ENCODE peak calls at places on chromosomes 4 and X, in nine cellular contexts. One of them, this sample, is unnamed.

GRCh38 chrX:112734250-112734649 is 54.5 kb upstream of the LHFPL1 start:
- DNase-seq in colonic mucosa: no peak
- DNase-seq in uterus: no peak
- DNase-seq in WERI-Rb-1: no peak
- DNase-seq in upper lobe of left lung: no peak
- DNase-seq in lung: no peak
- DNase-seq in H1: no peak
- DNase-seq in sigmoid colon: no peak
- DNase-seq in Peyer's patch: no peak
- DNase-seq in this sample: no peak

GRCh38 chrX:116873678-116874077 is 410.9 kb upstream of the CT83 start:
- DNase-seq in colonic mucosa: no peak
- DNase-seq in uterus: no peak
- DNase-seq in WERI-Rb-1: no peak
- DNase-seq in upper lobe of left lung: no peak
- DNase-seq in lung: no peak
- DNase-seq in H1: no peak
- DNase-seq in sigmoid colon: no peak
- DNase-seq in Peyer's patch: no peak
- DNase-seq in this sample: peak; percentile 37

GRCh38 chr4:88219099-88219498 is 60.7 kb upstream of the ABCG2 start:
- DNase-seq in colonic mucosa: no peak
- DNase-seq in uterus: no peak
- DNase-seq in WERI-Rb-1: no peak
- DNase-seq in upper lobe of left lung: no peak
- DNase-seq in lung: no peak
- DNase-seq in H1: no peak
- DNase-seq in sigmoid colon: no peak
- DNase-seq in Peyer's patch: no peak
- DNase-seq in this sample: no peak

GRCh38 chrX:8404443-8404842 is 60.2 kb upstream of the VCX3B start:
- DNase-seq in colonic mucosa: no peak
- DNase-seq in uterus: no peak
- DNase-seq in WERI-Rb-1: peak; percentile 18
- DNase-seq in upper lobe of left lung: no peak
- DNase-seq in lung: peak; percentile 36
- DNase-seq in H1: no peak
- DNase-seq in sigmoid colon: no peak
- DNase-seq in Peyer's patch: no peak
- DNase-seq in this sample: peak; percentile 6

GRCh38 chrX:106619797-106620196 is 8.0 kb downstream of the RADX start:
- DNase-seq in colonic mucosa: no peak
- DNase-seq in uterus: no peak
- DNase-seq in WERI-Rb-1: no peak
- DNase-seq in upper lobe of left lung: no peak
- DNase-seq in lung: no peak
- DNase-seq in H1: no peak
- DNase-seq in sigmoid colon: no peak
- DNase-seq in Peyer's patch: no peak
- DNase-seq in this sample: no peak

GRCh38 chr4:138204507-138204906 is 37.6 kb downstream of the SLC7A11 start:
- DNase-seq in colonic mucosa: no peak
- DNase-seq in uterus: no peak
- DNase-seq in WERI-Rb-1: no peak
- DNase-seq in upper lobe of left lung: no peak
- DNase-seq in lung: no peak
- DNase-seq in H1: no peak
- DNase-seq in sigmoid colon: no peak
- DNase-seq in Peyer's patch: no peak
- DNase-seq in this sample: no peak

GRCh38 chr4:24856586-24856985 is 56.3 kb downstream of the CCDC149 start:
- DNase-seq in colonic mucosa: no peak
- DNase-seq in uterus: no peak
- DNase-seq in WERI-Rb-1: peak; percentile 89
- DNase-seq in upper lobe of left lung: peak; percentile 24
- DNase-seq in lung: no peak
- DNase-seq in H1: no peak
- DNase-seq in sigmoid colon: no peak
- DNase-seq in Peyer's patch: no peak
- DNase-seq in this sample: peak; percentile 73

GRCh38 chrX:56813318-56813837 is 84.3 kb downstream of the NBDY start:
- DNase-seq in colonic mucosa: no peak
- DNase-seq in uterus: no peak
- DNase-seq in WERI-Rb-1: no peak
- DNase-seq in upper lobe of left lung: no peak
- DNase-seq in lung: no peak
- DNase-seq in H1: no peak
- DNase-seq in sigmoid colon: no peak
- DNase-seq in Peyer's patch: peak; percentile 21
- DNase-seq in this sample: peak; percentile 50

GRCh38 chr4:121720109-121720508 is 23.3 kb upstream of the ANXA5 start:
- DNase-seq in colonic mucosa: no peak
- DNase-seq in uterus: no peak
- DNase-seq in WERI-Rb-1: no peak
- DNase-seq in upper lobe of left lung: no peak
- DNase-seq in lung: no peak
- DNase-seq in H1: no peak
- DNase-seq in sigmoid colon: no peak
- DNase-seq in Peyer's patch: no peak
- DNase-seq in this sample: no peak

GRCh38 chr4:133000012-133000411 is 149.1 kb upstream of the PCDH10 start:
- DNase-seq in colonic mucosa: no peak
- DNase-seq in uterus: no peak
- DNase-seq in WERI-Rb-1: no peak
- DNase-seq in upper lobe of left lung: no peak
- DNase-seq in lung: no peak
- DNase-seq in H1: no peak
- DNase-seq in sigmoid colon: no peak
- DNase-seq in Peyer's patch: no peak
- DNase-seq in this sample: peak; percentile 12

GRCh38 chrX:30935985-30936384 is 46.9 kb upstream of the TAB3 start:
- DNase-seq in colonic mucosa: peak; percentile 31
- DNase-seq in uterus: no peak
- DNase-seq in WERI-Rb-1: peak; percentile 54
- DNase-seq in upper lobe of left lung: no peak
- DNase-seq in lung: no peak
- DNase-seq in H1: no peak
- DNase-seq in sigmoid colon: no peak
- DNase-seq in Peyer's patch: peak; percentile 42
- DNase-seq in this sample: peak; percentile 28

GRCh38 chr4:138958519-138958918 is 57.1 kb upstream of the NOCT start:
- DNase-seq in colonic mucosa: no peak
- DNase-seq in uterus: no peak
- DNase-seq in WERI-Rb-1: no peak
- DNase-seq in upper lobe of left lung: no peak
- DNase-seq in lung: no peak
- DNase-seq in H1: peak; percentile 4
- DNase-seq in sigmoid colon: no peak
- DNase-seq in Peyer's patch: no peak
- DNase-seq in this sample: no peak

GRCh38 chr4:12399781-12400180 is 971.1 kb upstream of the HS3ST1 start:
- DNase-seq in colonic mucosa: no peak
- DNase-seq in uterus: no peak
- DNase-seq in WERI-Rb-1: no peak
- DNase-seq in upper lobe of left lung: no peak
- DNase-seq in lung: no peak
- DNase-seq in H1: no peak
- DNase-seq in sigmoid colon: no peak
- DNase-seq in Peyer's patch: no peak
- DNase-seq in this sample: no peak

GRCh38 chrX:48465336-48465933 is 4.6 kb downstream of the SLC38A5 start:
- DNase-seq in colonic mucosa: no peak
- DNase-seq in uterus: no peak
- DNase-seq in WERI-Rb-1: no peak
- DNase-seq in upper lobe of left lung: no peak
- DNase-seq in lung: no peak
- DNase-seq in H1: no peak
- DNase-seq in sigmoid colon: no peak
- DNase-seq in Peyer's patch: no peak
- DNase-seq in this sample: peak; percentile 89

GRCh38 chr4:111806331-111806730 is 338.9 kb upstream of the FAM241A start:
- DNase-seq in colonic mucosa: no peak
- DNase-seq in uterus: no peak
- DNase-seq in WERI-Rb-1: peak; percentile 59
- DNase-seq in upper lobe of left lung: no peak
- DNase-seq in lung: no peak
- DNase-seq in H1: peak; percentile 52
- DNase-seq in sigmoid colon: no peak
- DNase-seq in Peyer's patch: no peak
- DNase-seq in this sample: peak; percentile 0

GRCh38 chr4:159607824-159608223 is 504.9 kb downstream of the RAPGEF2 start:
- DNase-seq in colonic mucosa: no peak
- DNase-seq in uterus: no peak
- DNase-seq in WERI-Rb-1: no peak
- DNase-seq in upper lobe of left lung: no peak
- DNase-seq in lung: no peak
- DNase-seq in H1: no peak
- DNase-seq in sigmoid colon: no peak
- DNase-seq in Peyer's patch: no peak
- DNase-seq in this sample: no peak

GRCh38 chrX:40097101-40097491 is 662 bp downstream of the BCOR start:
- DNase-seq in colonic mucosa: no peak
- DNase-seq in uterus: no peak
- DNase-seq in WERI-Rb-1: no peak
- DNase-seq in upper lobe of left lung: no peak
- DNase-seq in lung: no peak
- DNase-seq in H1: no peak
- DNase-seq in sigmoid colon: no peak
- DNase-seq in Peyer's patch: no peak
- DNase-seq in this sample: no peak

GRCh38 chr4:2799444-2799911 is 6.6 kb downstream of the SH3BP2 start:
- DNase-seq in colonic mucosa: peak; percentile 27
- DNase-seq in uterus: peak; percentile 14
- DNase-seq in WERI-Rb-1: no peak
- DNase-seq in upper lobe of left lung: peak; percentile 64
- DNase-seq in lung: no peak
- DNase-seq in H1: no peak
- DNase-seq in sigmoid colon: peak; percentile 71
- DNase-seq in Peyer's patch: peak; percentile 47
- DNase-seq in this sample: no peak

GRCh38 chr4:48635310-48635709 is 144.8 kb downstream of the FRYL start:
- DNase-seq in colonic mucosa: no peak
- DNase-seq in uterus: no peak
- DNase-seq in WERI-Rb-1: peak; percentile 12
- DNase-seq in upper lobe of left lung: no peak
- DNase-seq in lung: no peak
- DNase-seq in H1: no peak
- DNase-seq in sigmoid colon: no peak
- DNase-seq in Peyer's patch: no peak
- DNase-seq in this sample: no peak

GRCh38 chr4:116702949-116703348 is 382.4 kb downstream of the TRAM1L1 start:
- DNase-seq in colonic mucosa: no peak
- DNase-seq in uterus: no peak
- DNase-seq in WERI-Rb-1: peak; percentile 27
- DNase-seq in upper lobe of left lung: no peak
- DNase-seq in lung: no peak
- DNase-seq in H1: no peak
- DNase-seq in sigmoid colon: no peak
- DNase-seq in Peyer's patch: no peak
- DNase-seq in this sample: no peak
- TF ChIP-seq CTCF in colonic mucosa: no peak
- TF ChIP-seq CTCF in uterus: no peak
- TF ChIP-seq CTCF in WERI-Rb-1: peak; percentile 43
- TF ChIP-seq CTCF in upper lobe of left lung: no peak
- TF ChIP-seq CTCF in lung: no peak
- TF ChIP-seq CTCF in H1: peak; percentile 55
- TF ChIP-seq CTCF in sigmoid colon: no peak
- TF ChIP-seq CTCF in Peyer's patch: no peak
- TF ChIP-seq CTCF in this sample: peak; percentile 18

DNA sequence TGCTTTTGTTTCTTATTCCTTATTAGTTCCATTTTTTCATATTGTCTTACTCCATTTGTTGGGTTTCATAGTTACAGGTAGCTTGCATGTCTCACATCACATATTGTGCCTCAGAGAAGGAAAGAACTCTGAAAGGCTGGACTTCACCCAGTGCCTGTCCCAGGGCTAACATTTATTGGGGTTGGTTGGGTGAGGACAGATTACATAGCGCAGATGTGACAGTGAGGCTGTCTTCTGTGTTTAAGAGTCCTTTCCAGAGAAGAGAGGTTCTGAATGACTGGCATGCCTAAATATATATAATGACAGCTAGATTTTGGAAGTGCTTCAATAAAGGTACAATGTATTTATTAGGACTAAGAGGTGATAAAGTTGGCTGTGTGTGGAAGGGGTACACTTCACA is 2.7 kb downstream of the ZNF330 start:
- DNase-seq in colonic mucosa: no peak
- DNase-seq in uterus: no peak
- DNase-seq in WERI-Rb-1: no peak
- DNase-seq in upper lobe of left lung: no peak
- DNase-seq in lung: no peak
- DNase-seq in H1: no peak
- DNase-seq in sigmoid colon: no peak
- DNase-seq in Peyer's patch: no peak
- DNase-seq in this sample: no peak
- H3K36me3 ChIP-seq in colonic mucosa: no peaks in the 10 kb centered on the region
- H3K36me3 ChIP-seq in uterus: no peaks in the 10 kb centered on the region
- H3K36me3 ChIP-seq in WERI-Rb-1: peaks cover 25% of the 10 kb centered on the region
- H3K36me3 ChIP-seq in upper lobe of left lung: peaks cover 15% of the 10 kb centered on the region
- H3K36me3 ChIP-seq in lung: peaks cover 9% of the 10 kb centered on the region
- H3K36me3 ChIP-seq in H1: no peaks in the 10 kb centered on the region
- H3K36me3 ChIP-seq in sigmoid colon: no peaks in the 10 kb centered on the region
- H3K36me3 ChIP-seq in Peyer's patch: peaks cover 17% of the 10 kb centered on the region
- H3K36me3 ChIP-seq in this sample: peaks cover 10% of the 10 kb centered on the region

DNA sequence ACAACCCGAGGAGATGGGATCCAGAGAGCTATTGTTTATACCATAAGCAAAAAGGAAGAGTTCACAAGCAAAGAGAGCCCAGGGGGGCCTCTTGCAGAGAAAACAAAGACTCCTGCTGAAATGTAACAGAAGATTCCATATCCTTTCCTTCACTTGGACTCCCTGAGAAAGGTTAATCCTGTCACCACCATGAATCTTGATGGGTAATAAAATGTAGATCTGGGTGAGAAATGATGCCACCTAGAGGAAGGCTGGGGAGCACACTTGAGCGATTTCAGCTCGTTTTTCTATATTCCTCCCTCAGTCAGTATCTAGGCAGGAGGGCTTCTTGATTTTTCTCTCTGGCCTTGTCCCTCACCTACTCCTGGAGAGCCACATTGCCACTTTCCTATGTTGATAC is 10.2 kb upstream of the KCNE5 start:
- DNase-seq in colonic mucosa: no peak
- DNase-seq in uterus: no peak
- DNase-seq in WERI-Rb-1: no peak
- DNase-seq in upper lobe of left lung: no peak
- DNase-seq in lung: no peak
- DNase-seq in H1: no peak
- DNase-seq in sigmoid colon: no peak
- DNase-seq in Peyer's patch: no peak
- DNase-seq in this sample: peak; percentile 6
- TF ChIP-seq CTCF in colonic mucosa: peak; percentile 17
- TF ChIP-seq CTCF in uterus: no peak
- TF ChIP-seq CTCF in WERI-Rb-1: peak; percentile 69
- TF ChIP-seq CTCF in upper lobe of left lung: peak; percentile 25
- TF ChIP-seq CTCF in lung: peak; percentile 5
- TF ChIP-seq CTCF in H1: peak; percentile 64
- TF ChIP-seq CTCF in sigmoid colon: no peak
- TF ChIP-seq CTCF in Peyer's patch: peak; percentile 48
- TF ChIP-seq CTCF in this sample: peak; percentile 65

DNA sequence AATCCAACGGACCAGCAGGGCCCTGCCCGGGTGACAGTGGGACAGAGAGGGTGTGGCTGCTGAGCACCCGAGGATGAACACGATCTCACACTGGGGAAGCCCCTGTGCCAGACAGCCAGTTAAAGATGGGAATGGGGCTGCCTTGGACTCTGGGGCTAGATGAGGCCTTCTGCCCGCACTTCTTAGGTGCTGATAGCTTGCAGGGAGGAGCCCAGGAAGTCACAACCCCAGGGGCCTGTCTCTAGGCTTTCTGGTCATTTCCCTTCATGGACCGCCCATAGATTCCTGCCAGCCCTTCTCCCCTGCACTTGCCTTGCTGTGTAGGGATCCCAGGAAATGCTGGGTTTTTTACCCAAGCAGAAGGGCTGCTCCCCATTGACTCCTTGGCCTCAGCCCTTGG is 6.2 kb downstream of the ZNF275 start:
- DNase-seq in colonic mucosa: no peak
- DNase-seq in uterus: no peak
- DNase-seq in WERI-Rb-1: no peak
- DNase-seq in upper lobe of left lung: no peak
- DNase-seq in lung: peak; percentile 13
- DNase-seq in H1: no peak
- DNase-seq in sigmoid colon: no peak
- DNase-seq in Peyer's patch: no peak
- DNase-seq in this sample: no peak
- H3K36me3 ChIP-seq in colonic mucosa: no peaks in the 10 kb centered on the region
- H3K36me3 ChIP-seq in uterus: no peaks in the 10 kb centered on the region
- H3K36me3 ChIP-seq in WERI-Rb-1: peaks cover 15% of the 10 kb centered on the region
- H3K36me3 ChIP-seq in upper lobe of left lung: no peaks in the 10 kb centered on the region
- H3K36me3 ChIP-seq in lung: no peaks in the 10 kb centered on the region
- H3K36me3 ChIP-seq in H1: no peaks in the 10 kb centered on the region
- H3K36me3 ChIP-seq in sigmoid colon: no peaks in the 10 kb centered on the region
- H3K36me3 ChIP-seq in Peyer's patch: peaks cover 15% of the 10 kb centered on the region
- H3K36me3 ChIP-seq in this sample: peaks cover 7% of the 10 kb centered on the region